ENCODE peak calls at places on chromosomes 7 and 10, in five cellular contexts. K is ascending aorta, A is body of pancreas, G is fibroblast of lung, E is heart left ventricle. J is an unnamed sample.

GRCh38 chr7:148699772-148700629 is 1.3 kb downstream of the CUL1 start:
- DNase-seq in K (no peak), E (no peak), G (peak; percentile 58), A (no peak), J (no peak)

GRCh38 chr7:77858278-77858677 is 59.7 kb downstream of the PHTF2 start:
- DNase-seq in A (no peak), G (no peak), K (no peak), E (no peak), J (no peak)

GRCh38 chr10:26733750-26734568 is 36.5 kb downstream of the PDSS1 start:
- DNase-seq in K (no peak), E (no peak), A (peak; percentile 18), G (no peak), J (no peak)

GRCh38 chr10:72291019-72291532 is 17.4 kb downstream of the DDIT4 start:
- DNase-seq in G (no peak), A (no peak), E (no peak), K (no peak), J (no peak)

GRCh38 chr7:114051871-114052324 is 133.1 kb upstream of the PPP1R3A start:
- DNase-seq in G (no peak), E (no peak), A (no peak), K (no peak), J (no peak)

GRCh38 chr7:49295136-49295535 is 370.8 kb downstream of the CDC14C start:
- DNase-seq in K (no peak), E (no peak), G (no peak), A (no peak), J (no peak)

GRCh38 chr10:129626309-129626708 is 159.3 kb downstream of the MGMT start:
- DNase-seq in K (no peak), A (no peak), E (no peak), G (no peak), J (no peak)

GRCh38 chr7:150313870-150314269 is 9.3 kb upstream of the LRRC61 start:
- DNase-seq in A (no peak), K (no peak), G (no peak), E (no peak), J (no peak)

GRCh38 chr10:70461397-70462348 is 16.9 kb upstream of the PALD1 start:
- DNase-seq in G (peak; percentile 61), K (no peak), A (peak; percentile 63), E (no peak), J (no peak)

GRCh38 chr7:107632466-107632865 is 28.2 kb upstream of the SLC26A4 start:
- DNase-seq in K (no peak), E (no peak), A (no peak), G (no peak), J (no peak)

DNA sequence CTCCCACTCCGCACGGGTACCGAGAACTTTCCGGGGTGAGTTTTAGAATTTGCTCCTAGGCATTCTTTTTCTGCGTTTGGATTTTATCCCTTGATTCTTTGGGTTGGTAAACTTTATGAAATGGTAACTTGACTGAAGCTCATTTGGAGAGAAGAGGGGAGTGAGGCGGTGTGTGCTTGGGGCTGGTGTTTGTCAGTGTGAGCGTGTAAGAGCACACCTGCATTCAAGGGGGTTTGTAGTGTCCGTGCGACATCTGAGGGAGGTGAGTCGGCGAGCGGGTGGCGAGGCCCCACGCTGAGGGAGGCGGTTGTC is 2.4 kb upstream of the ZNF503 start:
- DNase-seq in K (no peak), A (no peak), G (no peak), E (no peak), J (no peak)
- H3K4me3 ChIP-seq in K (peak overlapping the region; percentile 95), A (peak overlapping the region; percentile 49), G (peak overlapping the region; percentile 79), E (peak overlapping the region; percentile 84), J (peak overlapping the region; percentile 91)

GRCh38 chr7:20216637-20217036 is 547 bp downstream of the MACC1 start:
- DNase-seq in A (no peak), K (no peak), E (no peak), G (no peak), J (no peak)
- H3K4me3 ChIP-seq in A (peak overlapping the region; percentile 6), K (no peak overlapping the region), E (no peak overlapping the region), G (no peak overlapping the region), J (no peak overlapping the region)

GRCh38 chr10:86959737-86960002 is 1.3 kb downstream of the SNCG start:
- DNase-seq in K (no peak), A (no peak), E (no peak), G (no peak), J (no peak)
- H3K4me3 ChIP-seq in K (no peak overlapping the region), A (no peak overlapping the region), E (peak overlapping the region; percentile 61), G (no peak overlapping the region), J (no peak overlapping the region)

GRCh38 chr7:123528265-123528664 is 6.1 kb downstream of the IQUB start:
- DNase-seq in G (no peak), K (no peak), E (no peak), A (no peak), J (no peak)
- H3K4me3 ChIP-seq in G (no peak overlapping the region), K (no peak overlapping the region), E (no peak overlapping the region), A (no peak overlapping the region), J (no peak overlapping the region)

GRCh38 chr7:158991824-158992621 is 135.7 kb downstream of the DYNC2I1 start:
- DNase-seq in K (no peak), G (no peak), E (no peak), A (no peak), J (no peak)
- H3K4me3 ChIP-seq in K (no peak overlapping the region), G (no peak overlapping the region), E (no peak overlapping the region), A (no peak overlapping the region), J (no peak overlapping the region)

DNA sequence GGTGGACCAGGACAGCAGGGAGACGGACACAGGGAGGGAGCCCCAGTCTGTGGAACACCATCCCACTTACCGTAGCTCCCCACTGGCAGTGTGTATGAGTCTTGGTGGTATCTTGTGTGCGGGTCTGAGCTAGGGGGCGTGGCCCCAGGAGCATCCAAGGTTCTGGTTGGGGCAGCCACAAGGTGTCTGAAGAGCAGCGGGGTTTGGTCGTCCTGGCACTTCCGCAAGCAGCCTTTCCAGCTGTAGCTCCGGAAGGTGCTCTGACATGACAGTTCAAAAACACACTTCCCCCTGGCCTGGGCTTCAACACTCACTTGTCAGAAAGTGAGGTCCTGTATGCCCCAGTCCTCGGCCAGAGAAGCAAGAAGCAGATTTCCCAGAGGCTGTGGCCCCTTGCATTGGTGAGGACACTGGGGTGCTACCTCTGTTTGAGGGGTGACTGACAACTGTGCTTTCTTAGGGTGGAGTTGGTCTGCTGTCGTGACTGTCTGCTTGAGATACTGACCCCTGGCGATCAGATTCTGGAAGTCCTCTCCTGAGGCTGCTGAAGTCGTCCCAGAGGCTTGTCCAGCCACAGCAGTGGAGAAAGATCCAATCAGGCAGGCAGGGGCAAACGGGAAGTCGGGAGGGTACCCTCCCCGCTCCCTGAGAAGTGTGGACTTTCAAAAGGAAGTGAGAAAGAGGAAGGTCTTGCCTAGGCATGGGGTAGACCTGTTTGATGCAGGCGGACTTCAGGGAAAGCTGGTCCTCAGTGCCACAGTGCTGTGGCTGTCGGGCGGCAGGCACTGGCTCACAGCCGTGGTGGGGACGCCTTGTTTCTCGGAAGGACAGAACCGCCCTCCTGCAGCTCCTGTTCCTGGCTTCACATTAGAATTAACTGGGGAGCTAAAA is 51.4 kb upstream of the PFKFB3 start:
- DNase-seq in G (peak; percentile 75), E (peak; percentile 63), K (peak; percentile 84), A (peak; percentile 75), J (peak; percentile 37)
- H3K4me3 ChIP-seq in G (no peak overlapping the region), E (peak overlapping the region; percentile 13), K (no peak overlapping the region), A (no peak overlapping the region), J (no peak overlapping the region)

GRCh38 chr10:131258256-131258655 is 53.3 kb downstream of the TCERG1L start:
- DNase-seq in E (no peak), G (no peak), A (no peak), K (no peak), J (no peak)

GRCh38 chr10:131260452-131261211 is 50.9 kb downstream of the TCERG1L start:
- DNase-seq in K (no peak), A (no peak), E (no peak), G (no peak), J (no peak)

GRCh38 chr10:131260031-131260430 is 51.5 kb downstream of the TCERG1L start:
- DNase-seq in G (no peak), A (no peak), E (no peak), K (no peak), J (no peak)

GRCh38 chr10:131261890-131262289 is 49.6 kb downstream of the TCERG1L start:
- DNase-seq in A (no peak), K (no peak), G (no peak), E (no peak), J (no peak)

DNA sequence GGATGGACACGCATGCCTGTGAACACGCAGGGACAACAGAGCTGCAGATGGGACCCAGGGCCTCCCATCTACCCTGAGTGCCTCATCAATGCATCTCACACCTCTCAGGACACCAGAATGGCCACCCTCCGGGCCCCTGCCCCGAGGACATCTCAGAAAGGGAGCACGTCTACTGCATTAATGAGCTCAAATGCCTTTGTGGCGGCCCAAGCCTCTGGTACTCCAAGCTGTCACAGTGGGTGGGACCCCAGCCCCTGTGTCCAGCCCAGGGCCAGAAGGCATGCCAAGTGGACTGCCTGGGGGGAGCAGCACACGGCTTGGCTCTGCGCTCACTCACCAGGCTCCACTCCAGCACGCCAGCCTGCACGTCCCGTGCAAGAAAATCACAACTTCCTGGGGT is 52.0 kb downstream of the TCERG1L start:
- DNase-seq in E (no peak), K (no peak), A (no peak), G (no peak), J (no peak)
- H3K4me3 ChIP-seq in E (no peak overlapping the region), K (no peak overlapping the region), A (no peak overlapping the region), G (no peak overlapping the region), J (no peak overlapping the region)

GRCh38 chr10:5014936-5015335 is 11.3 kb upstream of the AKR1C2 start:
- DNase-seq in G (no peak), E (no peak), K (no peak), A (peak; percentile 57), J (no peak)
- H3K4me3 ChIP-seq in G (no peak overlapping the region), E (no peak overlapping the region), K (no peak overlapping the region), A (no peak overlapping the region), J (no peak overlapping the region)